ENCODE peak calls at places on chromosomes 4 and X, in four cellular contexts. One of them, this sample, is unnamed.

GRCh38 chr4:168656055-168656660 is 159.3 kb downstream of the PALLD start:
- DNase-seq in SJCRH30: no peak
- DNase-seq in mammary epithelial cell: peak; percentile 82
- DNase-seq in endothelial cell of umbilical vein: no peak
- DNase-seq in this sample: no peak

GRCh38 chr4:665751-666435 is 8.2 kb downstream of the ATP5ME start:
- DNase-seq in endothelial cell of umbilical vein: no peak
- DNase-seq in mammary epithelial cell: no peak
- DNase-seq in SJCRH30: no peak
- DNase-seq in this sample: no peak

GRCh38 chr4:6701371-6701770 is 7.7 kb downstream of the S100P start:
- DNase-seq in SJCRH30: no peak
- DNase-seq in endothelial cell of umbilical vein: no peak
- DNase-seq in mammary epithelial cell: no peak
- DNase-seq in this sample: peak; percentile 21

GRCh38 chr4:71065991-71066390 is 72.5 kb downstream of the DCK start:
- DNase-seq in SJCRH30: no peak
- DNase-seq in endothelial cell of umbilical vein: no peak
- DNase-seq in mammary epithelial cell: no peak
- DNase-seq in this sample: peak; percentile 77

GRCh38 chr4:151227731-151228130 is 49.2 kb upstream of the PRSS48 start:
- DNase-seq in mammary epithelial cell: peak; percentile 84
- DNase-seq in SJCRH30: peak; percentile 2
- DNase-seq in endothelial cell of umbilical vein: peak; percentile 99
- DNase-seq in this sample: no peak

GRCh38 chr4:111556861-111557260 is 588.4 kb upstream of the FAM241A start:
- DNase-seq in SJCRH30: no peak
- DNase-seq in mammary epithelial cell: no peak
- DNase-seq in endothelial cell of umbilical vein: no peak
- DNase-seq in this sample: no peak

GRCh38 chrX:154349359-154349935 is 25.0 kb downstream of the FLNA start:
- DNase-seq in endothelial cell of umbilical vein: no peak
- DNase-seq in mammary epithelial cell: no peak
- DNase-seq in SJCRH30: no peak
- DNase-seq in this sample: no peak

GRCh38 chrX:46198858-46199257 is 346.4 kb downstream of the ZNF674 start:
- DNase-seq in mammary epithelial cell: no peak
- DNase-seq in endothelial cell of umbilical vein: no peak
- DNase-seq in SJCRH30: no peak
- DNase-seq in this sample: no peak

GRCh38 chrX:101745046-101745445 is 85.4 kb upstream of the ARMCX2 start:
- DNase-seq in SJCRH30: peak; percentile 17
- DNase-seq in endothelial cell of umbilical vein: no peak
- DNase-seq in mammary epithelial cell: no peak
- DNase-seq in this sample: no peak

GRCh38 chr4:147480891-147481576 is at the start of gene EDNRA:
- DNase-seq in SJCRH30: peak; percentile 20
- DNase-seq in endothelial cell of umbilical vein: no peak
- DNase-seq in mammary epithelial cell: no peak
- DNase-seq in this sample: no peak

GRCh38 chrX:153539979-153540358 is 22.5 kb downstream of the ATP2B3 start:
- DNase-seq in SJCRH30: no peak
- DNase-seq in endothelial cell of umbilical vein: no peak
- DNase-seq in mammary epithelial cell: no peak
- DNase-seq in this sample: no peak

GRCh38 chr4:153771058-153771457 is 11.2 kb upstream of the RNF175 start:
- DNase-seq in SJCRH30: no peak
- DNase-seq in mammary epithelial cell: no peak
- DNase-seq in endothelial cell of umbilical vein: no peak
- DNase-seq in this sample: no peak

GRCh38 chrX:153408221-153408721 is 3.0 kb upstream of the ZFP92 start:
- DNase-seq in mammary epithelial cell: no peak
- DNase-seq in SJCRH30: no peak
- DNase-seq in endothelial cell of umbilical vein: no peak
- DNase-seq in this sample: no peak

GRCh38 chrX:137151403-137151802 is 117.6 kb upstream of the GPR101 start:
- DNase-seq in endothelial cell of umbilical vein: no peak
- DNase-seq in SJCRH30: no peak
- DNase-seq in mammary epithelial cell: no peak
- DNase-seq in this sample: no peak

GRCh38 chr4:24774452-24774851 is 20.9 kb upstream of the SOD3 start:
- DNase-seq in SJCRH30: no peak
- DNase-seq in mammary epithelial cell: peak; percentile 66
- DNase-seq in endothelial cell of umbilical vein: no peak
- DNase-seq in this sample: no peak

GRCh38 chr4:53653484-53654053 is 62.3 kb upstream of the LNX1 start:
- DNase-seq in SJCRH30: peak; percentile 52
- DNase-seq in endothelial cell of umbilical vein: peak; percentile 8
- DNase-seq in mammary epithelial cell: peak; percentile 12
- DNase-seq in this sample: peak; percentile 91

GRCh38 chr4:102598102-102598758 is 97.1 kb downstream of the NFKB1 start:
- DNase-seq in SJCRH30: no peak
- DNase-seq in endothelial cell of umbilical vein: no peak
- DNase-seq in mammary epithelial cell: no peak
- DNase-seq in this sample: peak; percentile 38

GRCh38 chrX:155954793-155955192 is 42.7 kb upstream of the IL9R start:
- DNase-seq in mammary epithelial cell: no peak
- DNase-seq in SJCRH30: no peak
- DNase-seq in endothelial cell of umbilical vein: no peak
- DNase-seq in this sample: no peak
- H3K9me3 ChIP-seq in mammary epithelial cell: peaks cover 12% of the 10 kb centered on the region
- H3K9me3 ChIP-seq in SJCRH30: no peaks in the 10 kb centered on the region
- H3K9me3 ChIP-seq in endothelial cell of umbilical vein: no peaks in the 10 kb centered on the region
- H3K9me3 ChIP-seq in this sample: no peaks in the 10 kb centered on the region

GRCh38 chrX:150477364-150477763 is 91.1 kb upstream of the MTM1 start:
- DNase-seq in mammary epithelial cell: no peak
- DNase-seq in SJCRH30: no peak
- DNase-seq in endothelial cell of umbilical vein: no peak
- DNase-seq in this sample: no peak

GRCh38 chrX:150473371-150473770 is 95.0 kb upstream of the MTM1 start:
- DNase-seq in endothelial cell of umbilical vein: no peak
- DNase-seq in mammary epithelial cell: no peak
- DNase-seq in SJCRH30: no peak
- DNase-seq in this sample: no peak

GRCh38 chrX:150478496-150479492 is 89.6 kb upstream of the MTM1 start:
- DNase-seq in mammary epithelial cell: no peak
- DNase-seq in SJCRH30: no peak
- DNase-seq in endothelial cell of umbilical vein: no peak
- DNase-seq in this sample: no peak

GRCh38 chrX:150476183-150476699 is 92.2 kb upstream of the MTM1 start:
- DNase-seq in SJCRH30: peak; percentile 4
- DNase-seq in mammary epithelial cell: no peak
- DNase-seq in endothelial cell of umbilical vein: no peak
- DNase-seq in this sample: no peak

DNA sequence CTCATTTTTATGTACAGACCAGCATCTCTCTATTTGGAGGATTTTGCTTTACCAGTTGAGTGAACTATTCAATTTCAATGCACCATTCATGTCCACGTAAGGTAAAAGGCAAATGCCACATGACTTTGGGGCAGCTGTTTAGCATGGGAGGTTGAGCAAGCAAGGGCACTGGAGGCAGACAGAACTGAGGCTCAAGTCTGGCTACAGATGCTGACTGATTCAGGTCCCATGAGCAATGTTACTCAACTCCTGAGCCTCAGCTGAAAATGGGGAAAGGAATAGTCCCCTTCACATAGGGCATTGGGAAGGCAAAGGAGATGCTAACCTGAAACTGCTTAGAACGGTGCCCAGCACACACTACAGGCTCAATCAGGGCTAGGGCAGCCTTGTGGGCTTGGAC is 93.0 kb upstream of the MTM1 start:
- DNase-seq in endothelial cell of umbilical vein: no peak
- DNase-seq in SJCRH30: no peak
- DNase-seq in mammary epithelial cell: no peak
- DNase-seq in this sample: no peak
- H3K4me1 ChIP-seq in endothelial cell of umbilical vein: no peaks in the 10 kb centered on the region
- H3K4me1 ChIP-seq in SJCRH30: no peaks in the 10 kb centered on the region
- H3K4me1 ChIP-seq in mammary epithelial cell: no peaks in the 10 kb centered on the region
- H3K4me1 ChIP-seq in this sample: no peaks in the 10 kb centered on the region

GRCh38 chr4:141328550-141329173 is 108.0 kb downstream of the ZNF330 start:
- DNase-seq in mammary epithelial cell: no peak
- DNase-seq in endothelial cell of umbilical vein: no peak
- DNase-seq in SJCRH30: no peak
- DNase-seq in this sample: no peak
- H3K4me3 ChIP-seq in mammary epithelial cell: no peak overlapping the region
- H3K4me3 ChIP-seq in endothelial cell of umbilical vein: no peak overlapping the region
- H3K4me3 ChIP-seq in SJCRH30: no peak overlapping the region
- H3K4me3 ChIP-seq in this sample: no peak overlapping the region

GRCh38 chrX:120022763-120023162 is 54.7 kb downstream of the RHOXF2B start:
- DNase-seq in mammary epithelial cell: no peak
- DNase-seq in SJCRH30: no peak
- DNase-seq in endothelial cell of umbilical vein: no peak
- DNase-seq in this sample: no peak
- H3K9me3 ChIP-seq in mammary epithelial cell: no peaks in the 10 kb centered on the region
- H3K9me3 ChIP-seq in SJCRH30: no peaks in the 10 kb centered on the region
- H3K9me3 ChIP-seq in endothelial cell of umbilical vein: no peaks in the 10 kb centered on the region
- H3K9me3 ChIP-seq in this sample: no peaks in the 10 kb centered on the region

GRCh38 chr4:184451726-184452125 is 22.6 kb downstream of the IRF2 start:
- DNase-seq in SJCRH30: no peak
- DNase-seq in mammary epithelial cell: no peak
- DNase-seq in endothelial cell of umbilical vein: no peak
- DNase-seq in this sample: no peak

GRCh38 chr4:184450743-184451142 is 23.6 kb downstream of the IRF2 start:
- DNase-seq in mammary epithelial cell: no peak
- DNase-seq in SJCRH30: no peak
- DNase-seq in endothelial cell of umbilical vein: no peak
- DNase-seq in this sample: no peak

GRCh38 chr4:184455299-184455698 is 19.1 kb downstream of the IRF2 start:
- DNase-seq in endothelial cell of umbilical vein: no peak
- DNase-seq in SJCRH30: no peak
- DNase-seq in mammary epithelial cell: no peak
- DNase-seq in this sample: no peak

GRCh38 chr4:184456337-184456736 is 18.0 kb downstream of the IRF2 start:
- DNase-seq in SJCRH30: no peak
- DNase-seq in endothelial cell of umbilical vein: no peak
- DNase-seq in mammary epithelial cell: no peak
- DNase-seq in this sample: no peak

DNA sequence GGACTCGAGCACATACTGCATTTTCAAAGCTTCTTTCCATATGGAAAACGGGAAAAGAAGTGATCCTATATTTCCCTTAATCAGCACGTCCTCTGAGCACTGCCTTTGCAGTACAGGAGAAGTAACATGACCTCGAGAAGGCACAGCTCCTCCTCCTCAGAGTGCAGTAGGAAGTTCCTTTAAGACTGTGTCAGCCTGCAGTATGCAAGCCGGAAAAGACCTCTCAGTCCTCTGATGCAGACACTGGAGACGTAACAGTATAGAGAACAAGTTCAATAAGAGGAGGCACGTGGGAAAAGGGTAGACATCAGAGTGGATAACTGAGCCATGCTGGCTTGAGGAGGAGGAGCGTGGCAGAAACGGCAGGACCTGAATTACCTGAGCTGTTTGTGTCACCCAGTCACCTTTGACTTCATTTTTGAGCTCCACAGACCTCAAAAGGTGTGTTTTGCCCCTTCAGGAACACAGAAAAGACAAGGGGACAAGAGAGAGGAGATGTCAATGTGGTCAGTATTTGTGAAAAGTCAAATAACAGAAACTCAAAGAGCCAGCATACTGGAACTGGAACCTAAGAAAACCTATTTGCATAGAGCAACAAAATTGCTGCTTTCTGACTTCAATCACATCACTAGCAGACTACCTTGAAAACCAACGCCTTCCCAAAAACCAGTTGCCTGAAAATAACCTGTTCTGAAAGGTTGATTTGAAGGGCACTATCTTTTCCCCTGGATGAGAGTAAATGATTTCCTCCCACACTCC is 20.8 kb downstream of the IRF2 start:
- DNase-seq in mammary epithelial cell: peak; percentile 68
- DNase-seq in SJCRH30: no peak
- DNase-seq in endothelial cell of umbilical vein: peak; percentile 80
- DNase-seq in this sample: peak; percentile 73
- H3K4me1 ChIP-seq in mammary epithelial cell: peaks cover 25% of the 10 kb centered on the region
- H3K4me1 ChIP-seq in SJCRH30: no peaks in the 10 kb centered on the region
- H3K4me1 ChIP-seq in endothelial cell of umbilical vein: peaks cover 42% of the 10 kb centered on the region
- H3K4me1 ChIP-seq in this sample: peaks cover 7% of the 10 kb centered on the region

DNA sequence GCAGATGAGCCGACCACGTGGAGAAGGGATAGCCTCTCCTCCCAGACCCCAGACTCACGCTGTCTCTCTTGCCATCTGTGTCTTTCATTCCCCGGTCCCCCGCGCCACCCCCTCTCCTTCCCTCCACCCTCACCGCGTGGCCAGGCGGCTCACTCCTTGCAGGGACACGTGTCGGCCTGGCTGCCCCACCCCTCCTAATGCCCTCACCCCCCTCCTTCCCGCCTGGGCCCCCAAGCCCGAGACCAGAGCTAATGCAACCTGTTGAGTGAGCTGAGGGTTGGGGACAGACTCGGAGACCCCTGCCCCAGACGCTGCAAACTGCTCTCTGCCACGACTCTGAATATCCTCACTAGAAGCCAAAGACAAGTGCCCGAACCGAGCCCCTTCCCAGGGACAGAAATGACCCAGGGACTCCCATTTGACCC is 1.8 kb downstream of the SLC38A5 start:
- DNase-seq in endothelial cell of umbilical vein: no peak
- DNase-seq in mammary epithelial cell: no peak
- DNase-seq in SJCRH30: no peak
- DNase-seq in this sample: peak; percentile 31
- H3K4me3 ChIP-seq in endothelial cell of umbilical vein: peak overlapping the region; percentile 15
- H3K4me3 ChIP-seq in mammary epithelial cell: no peak overlapping the region
- H3K4me3 ChIP-seq in SJCRH30: peak overlapping the region; percentile 47
- H3K4me3 ChIP-seq in this sample: peak overlapping the region; percentile 47

GRCh38 chr4:92253986-92254671 is 49.6 kb upstream of the GRID2 start:
- DNase-seq in SJCRH30: no peak
- DNase-seq in endothelial cell of umbilical vein: no peak
- DNase-seq in mammary epithelial cell: no peak
- DNase-seq in this sample: no peak
- H3K9me3 ChIP-seq in SJCRH30: no peaks in the 10 kb centered on the region
- H3K9me3 ChIP-seq in endothelial cell of umbilical vein: no peaks in the 10 kb centered on the region
- H3K9me3 ChIP-seq in mammary epithelial cell: peaks cover 2% of the 10 kb centered on the region
- H3K9me3 ChIP-seq in this sample: no peaks in the 10 kb centered on the region

This sample was measured in small intestine.